ENCODE peak calls at places on chromosomes 1 and 21, in five cellular contexts. J is ACHN, L is fibroblast of lung, F is astrocyte of the spinal cord, E is T-helper 9 cell. M is an unnamed sample.

GRCh38 chr1:38046333-38046883 is at the start of gene POU3F1:
- DNase-seq in J (no peak), L (no peak), F (no peak), E (no peak), M (no peak)

GRCh38 chr1:212281589-212281988 is 3.6 kb upstream of the PPP2R5A start:
- DNase-seq in J (no peak), L (no peak), F (no peak), E (no peak), M (no peak)

GRCh38 chr1:206005761-206006160 is 2.6 kb upstream of the RAB7B start:
- DNase-seq in J (no peak), L (no peak), F (no peak), E (no peak), M (no peak)

GRCh38 chr1:2587860-2588571 is 1.4 kb downstream of the PRXL2B start:
- DNase-seq in J (no peak), L (no peak), F (no peak), E (no peak), M (no peak)

GRCh38 chr1:230858918-230859819 is 9.2 kb downstream of the C1orf198 start:
- DNase-seq in J (no peak), L (peak), F (peak), E (no peak), M (no peak)

GRCh38 chr1:48039088-48040049 is 42.2 kb upstream of the TRABD2B start:
- DNase-seq in J (peak), L (peak), F (no peak), E (no peak), M (no peak)

GRCh38 chr21:44551290-44552015 is at the start of gene KRTAP10-2:
- DNase-seq in J (no peak), L (peak), F (no peak), E (no peak), M (no peak)

GRCh38 chr21:41597811-41598231 is 89.9 kb upstream of the TMPRSS2 start:
- DNase-seq in J (no peak), L (no peak), F (no peak), E (no peak), M (no peak)

GRCh38 chr1:981491-981954 is 370 bp downstream of the PERM1 start:
- DNase-seq in J (no peak), L (no peak), F (no peak), E (no peak), M (no peak)

GRCh38 chr1:186498695-186499389 is 37.9 kb upstream of the PDC start:
- DNase-seq in J (no peak), L (peak), F (peak), E (no peak), M (no peak)

GRCh38 chr1:101216623-101217022 is 20.2 kb upstream of the S1PR1 start:
- DNase-seq in J (no peak), L (no peak), F (no peak), E (no peak), M (no peak)

GRCh38 chr1:191162762-191163161 is 685.1 kb upstream of the BRINP3 start:
- DNase-seq in J (no peak), L (no peak), F (no peak), E (no peak), M (no peak)

GRCh38 chr1:168396940-168397680 is 116.4 kb downstream of the TBX19 start:
- DNase-seq in J (no peak), L (no peak), F (no peak), E (no peak), M (no peak)

GRCh38 chr1:226060976-226061792 is 1.3 kb upstream of the H3-3A start:
- DNase-seq in J (no peak), L (no peak), F (no peak), E (no peak), M (no peak)

GRCh38 chr1:198679535-198680173 is 40.8 kb downstream of the PTPRC start:
- DNase-seq in J (no peak), L (no peak), F (no peak), E (peak), M (no peak)

GRCh38 chr1:69524010-69524409 is 43.7 kb upstream of the LRRC7 start:
- DNase-seq in J (no peak), L (peak), F (peak), E (no peak), M (no peak)

GRCh38 chr1:1199961-1200875 is 6.2 kb downstream of the TNFRSF18 start:
- DNase-seq in J (no peak), L (no peak), F (no peak), E (no peak), M (no peak)

GRCh38 chr1:227954163-227954850 is 6.6 kb upstream of the WNT9A start:
- DNase-seq in J (no peak), L (no peak), F (no peak), E (no peak), M (no peak)

M was measured in CD4-positive, alpha-beta T cell.